ENCODE peak calls at places on chromosomes 13 and 19, in six cellular contexts. One of them, this sample, is unnamed.
A peak's percentile ranks its signal among the peaks of the same experiment; 100 is the strongest.

GRCh38 chr19:33199441-33200265 is 5.5 kb downstream of the LRP3 start:
- DNase-seq in psoas muscle: no peak
- DNase-seq in left ventricle myocardium inferior: no peak
- DNase-seq in breast epithelium: no peak
- DNase-seq in uterus: no peak
- DNase-seq in pancreas: no peak
- DNase-seq in this sample: no peak

GRCh38 chr13:62387642-62388041 is 972.0 kb upstream of the PCDH20 start:
- DNase-seq in psoas muscle: no peak
- DNase-seq in left ventricle myocardium inferior: no peak
- DNase-seq in breast epithelium: no peak
- DNase-seq in uterus: no peak
- DNase-seq in pancreas: no peak
- DNase-seq in this sample: no peak

GRCh38 chr19:40611096-40611495 is 9.9 kb downstream of the LTBP4 start:
- DNase-seq in psoas muscle: no peak
- DNase-seq in left ventricle myocardium inferior: no peak
- DNase-seq in breast epithelium: no peak
- DNase-seq in uterus: no peak
- DNase-seq in pancreas: no peak
- DNase-seq in this sample: no peak

GRCh38 chr13:57629821-57630235 is 1.7 kb upstream of the PCDH17 start:
- DNase-seq in psoas muscle: peak; percentile 75
- DNase-seq in left ventricle myocardium inferior: peak; percentile 91
- DNase-seq in breast epithelium: peak; percentile 58
- DNase-seq in uterus: peak; percentile 74
- DNase-seq in pancreas: peak; percentile 91
- DNase-seq in this sample: peak; percentile 83

GRCh38 chr13:37306778-37307544 is 201.5 kb upstream of the CSNK1A1L start:
- DNase-seq in psoas muscle: no peak
- DNase-seq in left ventricle myocardium inferior: no peak
- DNase-seq in breast epithelium: no peak
- DNase-seq in uterus: no peak
- DNase-seq in pancreas: no peak
- DNase-seq in this sample: no peak

GRCh38 chr13:110605132-110605531 is 10.2 kb upstream of the NAXD start:
- DNase-seq in psoas muscle: no peak
- DNase-seq in left ventricle myocardium inferior: no peak
- DNase-seq in breast epithelium: no peak
- DNase-seq in uterus: no peak
- DNase-seq in pancreas: no peak
- DNase-seq in this sample: no peak

GRCh38 chr19:8208119-8208709 is 956 bp upstream of the CERS4 start:
- DNase-seq in psoas muscle: peak; percentile 42
- DNase-seq in left ventricle myocardium inferior: peak; percentile 24
- DNase-seq in breast epithelium: no peak
- DNase-seq in uterus: peak; percentile 30
- DNase-seq in pancreas: peak; percentile 31
- DNase-seq in this sample: no peak

GRCh38 chr13:75492389-75492788 is 10.4 kb upstream of the TBC1D4 start:
- DNase-seq in psoas muscle: no peak
- DNase-seq in left ventricle myocardium inferior: no peak
- DNase-seq in breast epithelium: no peak
- DNase-seq in uterus: no peak
- DNase-seq in pancreas: no peak
- DNase-seq in this sample: no peak

GRCh38 chr19:18749362-18750231 is 41.5 kb downstream of the COMP start:
- DNase-seq in psoas muscle: no peak
- DNase-seq in left ventricle myocardium inferior: no peak
- DNase-seq in breast epithelium: no peak
- DNase-seq in uterus: no peak
- DNase-seq in pancreas: no peak
- DNase-seq in this sample: no peak

GRCh38 chr19:10751109-10751972 is 33.5 kb downstream of the DNM2 start:
- DNase-seq in psoas muscle: no peak
- DNase-seq in left ventricle myocardium inferior: peak; percentile 42
- DNase-seq in breast epithelium: no peak
- DNase-seq in uterus: no peak
- DNase-seq in pancreas: peak; percentile 36
- DNase-seq in this sample: peak; percentile 71

GRCh38 chr19:19737559-19738332 is 4.8 kb upstream of the ZNF14 start:
- DNase-seq in psoas muscle: no peak
- DNase-seq in left ventricle myocardium inferior: no peak
- DNase-seq in breast epithelium: no peak
- DNase-seq in uterus: no peak
- DNase-seq in pancreas: no peak
- DNase-seq in this sample: peak; percentile 32

GRCh38 chr13:49098198-49098597 is 121.9 kb upstream of the MLNR start:
- DNase-seq in psoas muscle: no peak
- DNase-seq in left ventricle myocardium inferior: no peak
- DNase-seq in breast epithelium: no peak
- DNase-seq in uterus: peak; percentile 71
- DNase-seq in pancreas: peak; percentile 45
- DNase-seq in this sample: no peak

GRCh38 chr13:40389081-40389641 is 277.3 kb downstream of the FOXO1 start:
- DNase-seq in psoas muscle: no peak
- DNase-seq in left ventricle myocardium inferior: no peak
- DNase-seq in breast epithelium: no peak
- DNase-seq in uterus: no peak
- DNase-seq in pancreas: no peak
- DNase-seq in this sample: no peak

GRCh38 chr13:45456196-45456972 is 8.4 kb upstream of the COG3 start:
- DNase-seq in psoas muscle: no peak
- DNase-seq in left ventricle myocardium inferior: no peak
- DNase-seq in breast epithelium: no peak
- DNase-seq in uterus: no peak
- DNase-seq in pancreas: no peak
- DNase-seq in this sample: no peak

GRCh38 chr13:98089826-98090225 is 53.1 kb upstream of the FARP1 start:
- DNase-seq in psoas muscle: no peak
- DNase-seq in left ventricle myocardium inferior: no peak
- DNase-seq in breast epithelium: no peak
- DNase-seq in uterus: no peak
- DNase-seq in pancreas: no peak
- DNase-seq in this sample: no peak

GRCh38 chr13:94009696-94010095 is 469.8 kb downstream of the DCT start:
- DNase-seq in psoas muscle: no peak
- DNase-seq in left ventricle myocardium inferior: no peak
- DNase-seq in breast epithelium: no peak
- DNase-seq in uterus: no peak
- DNase-seq in pancreas: no peak
- DNase-seq in this sample: no peak

GRCh38 chr13:73741111-73741510 is 393.1 kb downstream of the KLF12 start:
- DNase-seq in psoas muscle: no peak
- DNase-seq in left ventricle myocardium inferior: no peak
- DNase-seq in breast epithelium: no peak
- DNase-seq in uterus: no peak
- DNase-seq in pancreas: no peak
- DNase-seq in this sample: no peak

GRCh38 chr13:97448503-97449251 is 14.7 kb downstream of the RAP2A start:
- DNase-seq in psoas muscle: no peak
- DNase-seq in left ventricle myocardium inferior: no peak
- DNase-seq in breast epithelium: no peak
- DNase-seq in uterus: no peak
- DNase-seq in pancreas: no peak
- DNase-seq in this sample: no peak

GRCh38 chr19:45211751-45212381 is 33.3 kb downstream of the BLOC1S3 start:
- DNase-seq in psoas muscle: peak; percentile 35
- DNase-seq in left ventricle myocardium inferior: peak; percentile 71
- DNase-seq in breast epithelium: peak; percentile 74
- DNase-seq in uterus: peak; percentile 77
- DNase-seq in pancreas: peak; percentile 80
- DNase-seq in this sample: peak; percentile 69

GRCh38 chr13:80939581-80939980 is 598.7 kb upstream of the SPRY2 start:
- DNase-seq in psoas muscle: no peak
- DNase-seq in left ventricle myocardium inferior: no peak
- DNase-seq in breast epithelium: no peak
- DNase-seq in uterus: no peak
- DNase-seq in pancreas: no peak
- DNase-seq in this sample: no peak

GRCh38 chr13:93847162-93847561 is 620.6 kb downstream of the GPC6 start:
- DNase-seq in psoas muscle: no peak
- DNase-seq in left ventricle myocardium inferior: no peak
- DNase-seq in breast epithelium: no peak
- DNase-seq in uterus: no peak
- DNase-seq in pancreas: no peak
- DNase-seq in this sample: no peak

GRCh38 chr13:97228850-97229521 is 6.9 kb downstream of the MBNL2 start:
- DNase-seq in psoas muscle: no peak
- DNase-seq in left ventricle myocardium inferior: no peak
- DNase-seq in breast epithelium: no peak
- DNase-seq in uterus: no peak
- DNase-seq in pancreas: no peak
- DNase-seq in this sample: no peak

GRCh38 chr13:36395280-36395679 is 37.0 kb upstream of the CCNA1 start:
- DNase-seq in psoas muscle: no peak
- DNase-seq in left ventricle myocardium inferior: no peak
- DNase-seq in breast epithelium: no peak
- DNase-seq in uterus: no peak
- DNase-seq in pancreas: no peak
- DNase-seq in this sample: no peak

GRCh38 chr19:17610384-17610783 is 54.9 kb downstream of the COLGALT1 start:
- DNase-seq in psoas muscle: no peak
- DNase-seq in left ventricle myocardium inferior: no peak
- DNase-seq in breast epithelium: no peak
- DNase-seq in uterus: no peak
- DNase-seq in pancreas: no peak
- DNase-seq in this sample: no peak

GRCh38 chr13:25180795-25181537 is 8.9 kb upstream of the AMER2 start:
- DNase-seq in psoas muscle: no peak
- DNase-seq in left ventricle myocardium inferior: no peak
- DNase-seq in breast epithelium: no peak
- DNase-seq in uterus: no peak
- DNase-seq in pancreas: no peak
- DNase-seq in this sample: no peak

GRCh38 chr13:81929988-81930387 is 1589.1 kb upstream of the SPRY2 start:
- DNase-seq in psoas muscle: no peak
- DNase-seq in left ventricle myocardium inferior: no peak
- DNase-seq in breast epithelium: no peak
- DNase-seq in uterus: no peak
- DNase-seq in pancreas: no peak
- DNase-seq in this sample: no peak

GRCh38 chr19:377801-378581 is 31.0 kb downstream of the C2CD4C start:
- DNase-seq in psoas muscle: no peak
- DNase-seq in left ventricle myocardium inferior: no peak
- DNase-seq in breast epithelium: no peak
- DNase-seq in uterus: no peak
- DNase-seq in pancreas: no peak
- DNase-seq in this sample: no peak

GRCh38 chr19:9986787-9987281 is 23.5 kb downstream of the COL5A3 start:
- DNase-seq in psoas muscle: peak; percentile 74
- DNase-seq in left ventricle myocardium inferior: peak; percentile 57
- DNase-seq in breast epithelium: no peak
- DNase-seq in uterus: peak; percentile 37
- DNase-seq in pancreas: no peak
- DNase-seq in this sample: no peak

GRCh38 chr19:13132471-13133166 is 14.6 kb downstream of the NACC1 start:
- DNase-seq in psoas muscle: no peak
- DNase-seq in left ventricle myocardium inferior: no peak
- DNase-seq in breast epithelium: no peak
- DNase-seq in uterus: no peak
- DNase-seq in pancreas: no peak
- DNase-seq in this sample: no peak

GRCh38 chr13:49667773-49668172 is 23.5 kb downstream of the EBPL start:
- DNase-seq in psoas muscle: no peak
- DNase-seq in left ventricle myocardium inferior: no peak
- DNase-seq in breast epithelium: no peak
- DNase-seq in uterus: no peak
- DNase-seq in pancreas: no peak
- DNase-seq in this sample: no peak

GRCh38 chr13:113863511-113864302 is at the start of gene GAS6:
- DNase-seq in psoas muscle: peak; percentile 74
- DNase-seq in left ventricle myocardium inferior: peak; percentile 82
- DNase-seq in breast epithelium: peak; percentile 58
- DNase-seq in uterus: peak; percentile 67
- DNase-seq in pancreas: peak; percentile 59
- DNase-seq in this sample: peak; percentile 88

GRCh38 chr19:33621811-33622504 is at the start of gene CHST8:
- DNase-seq in psoas muscle: peak; percentile 43
- DNase-seq in left ventricle myocardium inferior: peak; percentile 40
- DNase-seq in breast epithelium: no peak
- DNase-seq in uterus: no peak
- DNase-seq in pancreas: peak; percentile 28
- DNase-seq in this sample: no peak

GRCh38 chr13:43227721-43228120 is 204.3 kb downstream of the DNAJC15 start:
- DNase-seq in psoas muscle: no peak
- DNase-seq in left ventricle myocardium inferior: no peak
- DNase-seq in breast epithelium: no peak
- DNase-seq in uterus: no peak
- DNase-seq in pancreas: no peak
- DNase-seq in this sample: no peak

GRCh38 chr13:72399351-72399750 is 328.1 kb downstream of the MZT1 start:
- DNase-seq in psoas muscle: no peak
- DNase-seq in left ventricle myocardium inferior: no peak
- DNase-seq in breast epithelium: no peak
- DNase-seq in uterus: no peak
- DNase-seq in pancreas: no peak
- DNase-seq in this sample: no peak

GRCh38 chr13:72400859-72401258 is 326.6 kb downstream of the MZT1 start:
- DNase-seq in psoas muscle: no peak
- DNase-seq in left ventricle myocardium inferior: no peak
- DNase-seq in breast epithelium: no peak
- DNase-seq in uterus: no peak
- DNase-seq in pancreas: no peak
- DNase-seq in this sample: no peak

GRCh38 chr13:72397265-72397664 is 330.2 kb downstream of the MZT1 start:
- DNase-seq in psoas muscle: no peak
- DNase-seq in left ventricle myocardium inferior: no peak
- DNase-seq in breast epithelium: no peak
- DNase-seq in uterus: no peak
- DNase-seq in pancreas: no peak
- DNase-seq in this sample: no peak
- H3K4me3 ChIP-seq in psoas muscle: no peak overlapping the region
- H3K4me3 ChIP-seq in left ventricle myocardium inferior: no peak overlapping the region
- H3K4me3 ChIP-seq in breast epithelium: no peak overlapping the region
- H3K4me3 ChIP-seq in uterus: no peak overlapping the region
- H3K4me3 ChIP-seq in pancreas: no peak overlapping the region
- H3K4me3 ChIP-seq in this sample: no peak overlapping the region

GRCh38 chr19:47142779-47143178 is 12.1 kb downstream of the SAE1 start:
- DNase-seq in psoas muscle: no peak
- DNase-seq in left ventricle myocardium inferior: no peak
- DNase-seq in breast epithelium: no peak
- DNase-seq in uterus: no peak
- DNase-seq in pancreas: no peak
- DNase-seq in this sample: no peak
- H3K27ac ChIP-seq in psoas muscle: peak overlapping the region; percentile 63
- H3K27ac ChIP-seq in left ventricle myocardium inferior: no peak overlapping the region
- H3K27ac ChIP-seq in breast epithelium: no peak overlapping the region
- H3K27ac ChIP-seq in uterus: peak overlapping the region; percentile 68
- H3K27ac ChIP-seq in pancreas: no peak overlapping the region
- H3K27ac ChIP-seq in this sample: no peak overlapping the region

GRCh38 chr19:39435499-39436349 is at the start of gene RPS16:
- DNase-seq in psoas muscle: peak; percentile 99
- DNase-seq in left ventricle myocardium inferior: peak; percentile 99
- DNase-seq in breast epithelium: peak; percentile 100
- DNase-seq in uterus: peak; percentile 99
- DNase-seq in pancreas: peak; percentile 98
- DNase-seq in this sample: peak; percentile 99
- H3K4me3 ChIP-seq in psoas muscle: peak within 1 kb of the TSS; percentile 96
- H3K4me3 ChIP-seq in left ventricle myocardium inferior: peak within 1 kb of the TSS; percentile 96
- H3K4me3 ChIP-seq in breast epithelium: peak within 1 kb of the TSS; percentile 98
- H3K4me3 ChIP-seq in uterus: peak within 1 kb of the TSS; percentile 93
- H3K4me3 ChIP-seq in pancreas: peak within 1 kb of the TSS; percentile 89
- H3K4me3 ChIP-seq in this sample: peak within 1 kb of the TSS; percentile 90

GRCh38 chr19:37943480-37943879 is 36.5 kb downstream of the SIPA1L3 start:
- DNase-seq in psoas muscle: no peak
- DNase-seq in left ventricle myocardium inferior: no peak
- DNase-seq in breast epithelium: peak; percentile 0
- DNase-seq in uterus: no peak
- DNase-seq in pancreas: no peak
- DNase-seq in this sample: no peak
- H3K27ac ChIP-seq in psoas muscle: no peak overlapping the region
- H3K27ac ChIP-seq in left ventricle myocardium inferior: no peak overlapping the region
- H3K27ac ChIP-seq in breast epithelium: no peak overlapping the region
- H3K27ac ChIP-seq in uterus: no peak overlapping the region
- H3K27ac ChIP-seq in pancreas: no peak overlapping the region
- H3K27ac ChIP-seq in this sample: no peak overlapping the region

This sample was measured in left lung.